ENCODE peak calls at places on chromosome 2, in five cellular contexts. U is MM.1S, Q is SK-N-SH, E is GM23248, O is OCI-LY7. A is an unnamed sample.

GRCh38 chr2:54015809-54016703 is 45.3 kb upstream of the PSME4 start:
- DNase-seq in U (no peak), E (peak), O (no peak), Q (no peak), A (peak)

GRCh38 chr2:32835148-32835547 is 111.6 kb upstream of the LTBP1 start:
- DNase-seq in E (no peak), Q (no peak), O (no peak), U (peak), A (no peak)

GRCh38 chr2:201680743-201681142 is 17.7 kb downstream of the MPP4 start:
- DNase-seq in Q (peak), E (peak), O (peak), U (no peak), A (peak)

GRCh38 chr2:195356026-195356425 is 301.0 kb upstream of the SLC39A10 start:
- DNase-seq in U (no peak), Q (no peak), E (no peak), O (no peak), A (no peak)

GRCh38 chr2:135422898-135423297 is 108.1 kb downstream of the ZRANB3 start:
- DNase-seq in O (no peak), E (no peak), Q (no peak), U (no peak), A (no peak)

GRCh38 chr2:241009601-241010530 is 11.4 kb downstream of the SNED1 start:
- DNase-seq in U (no peak), E (peak), O (no peak), Q (peak), A (peak)

GRCh38 chr2:231359484-231359883 is 36.0 kb upstream of the B3GNT7 start:
- DNase-seq in O (no peak), E (no peak), Q (no peak), U (no peak), A (no peak)

GRCh38 chr2:61626827-61627226 is 88.7 kb upstream of the XPO1 start:
- DNase-seq in Q (no peak), O (no peak), U (no peak), E (no peak), A (no peak)

GRCh38 chr2:16632615-16633014 is 33.0 kb downstream of the CYRIA start:
- DNase-seq in Q (no peak), O (no peak), E (no peak), U (no peak), A (no peak)

GRCh38 chr2:9255416-9255815 is 48.8 kb downstream of the ASAP2 start:
- DNase-seq in Q (no peak), U (no peak), O (no peak), E (no peak), A (no peak)

GRCh38 chr2:9258953-9259399 is 52.4 kb downstream of the ASAP2 start:
- DNase-seq in O (no peak), U (no peak), Q (no peak), E (peak), A (no peak)

GRCh38 chr2:9256147-9256546 is 49.5 kb downstream of the ASAP2 start:
- DNase-seq in U (no peak), E (no peak), Q (peak), O (no peak), A (no peak)

GRCh38 chr2:9258501-9258900 is 51.9 kb downstream of the ASAP2 start:
- DNase-seq in E (no peak), O (no peak), Q (no peak), U (no peak), A (no peak)

DNA sequence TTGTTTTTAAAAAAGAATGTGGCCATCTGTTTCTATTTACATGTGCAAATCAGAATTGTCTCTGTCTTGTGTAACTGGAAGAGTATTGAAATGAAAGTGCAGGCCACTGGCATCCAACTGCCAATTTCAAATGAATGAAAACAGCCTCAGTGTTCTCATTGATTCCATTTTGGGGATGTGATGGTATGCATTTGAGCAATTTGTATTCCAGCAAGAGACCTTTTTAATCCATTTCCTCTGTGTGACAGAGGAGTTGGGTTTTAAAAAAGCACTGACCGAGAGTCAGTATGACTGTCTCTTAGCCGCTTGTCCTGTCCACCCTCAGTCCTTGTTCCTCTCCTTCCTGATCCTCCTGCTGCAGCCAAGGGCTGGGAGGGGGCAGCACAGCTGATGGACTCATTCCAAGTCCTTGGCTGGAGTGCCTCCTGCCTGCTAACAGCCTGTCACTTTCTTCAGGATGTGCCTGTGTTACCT is 50.0 kb downstream of the ASAP2 start:
- DNase-seq in U (no peak), O (no peak), E (peak), Q (peak), A (no peak)
- TF ChIP-seq EZH2phosphoT487 in U (no peak), O (no peak), E (no peak), Q (no peak), A (no peak)

DNA sequence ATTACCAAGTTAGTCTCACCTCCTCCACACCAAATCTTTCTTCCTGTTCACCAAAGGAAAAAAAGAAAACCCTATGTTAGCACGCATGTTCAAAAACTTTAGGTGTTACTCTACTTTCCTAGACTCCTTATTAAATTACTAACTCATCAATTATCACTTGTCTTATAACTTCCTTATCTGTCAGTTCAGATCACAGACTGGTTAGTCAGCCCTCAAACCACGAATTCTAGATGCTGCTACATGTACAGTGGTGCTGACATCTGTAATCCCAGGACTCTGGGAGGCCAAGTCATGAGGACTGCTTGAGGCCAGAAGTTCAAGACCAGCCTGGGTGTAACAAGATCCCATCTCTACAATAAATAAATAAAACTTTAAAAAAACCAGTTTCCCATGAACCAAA is 3.5 kb downstream of the YWHAQ start:
- DNase-seq in U (no peak), E (peak), Q (no peak), O (no peak), A (peak)
- H3K4me2 ChIP-seq in U (no peak), E (peak), Q (peak), O (peak), A (peak)

GRCh38 chr2:120587997-120588336 is 147.7 kb upstream of the GLI2 start:
- DNase-seq in O (no peak), U (no peak), E (no peak), Q (no peak), A (no peak)
- H3K4me3 ChIP-seq in O (no peak), U (no peak), E (no peak), Q (no peak), A (no peak)

GRCh38 chr2:217329023-217329431 is 469.2 kb upstream of the TNP1 start:
- DNase-seq in U (no peak), E (no peak), O (no peak), Q (no peak), A (no peak)

GRCh38 chr2:217325810-217326209 is 465.9 kb upstream of the TNP1 start:
- DNase-seq in U (no peak), O (no peak), E (no peak), Q (no peak), A (no peak)

GRCh38 chr2:217330647-217331046 is 470.8 kb upstream of the TNP1 start:
- DNase-seq in O (no peak), U (no peak), E (no peak), Q (no peak), A (no peak)

GRCh38 chr2:217326238-217327022 is 466.6 kb upstream of the TNP1 start:
- DNase-seq in U (no peak), Q (peak), E (peak), O (no peak), A (peak)

DNA sequence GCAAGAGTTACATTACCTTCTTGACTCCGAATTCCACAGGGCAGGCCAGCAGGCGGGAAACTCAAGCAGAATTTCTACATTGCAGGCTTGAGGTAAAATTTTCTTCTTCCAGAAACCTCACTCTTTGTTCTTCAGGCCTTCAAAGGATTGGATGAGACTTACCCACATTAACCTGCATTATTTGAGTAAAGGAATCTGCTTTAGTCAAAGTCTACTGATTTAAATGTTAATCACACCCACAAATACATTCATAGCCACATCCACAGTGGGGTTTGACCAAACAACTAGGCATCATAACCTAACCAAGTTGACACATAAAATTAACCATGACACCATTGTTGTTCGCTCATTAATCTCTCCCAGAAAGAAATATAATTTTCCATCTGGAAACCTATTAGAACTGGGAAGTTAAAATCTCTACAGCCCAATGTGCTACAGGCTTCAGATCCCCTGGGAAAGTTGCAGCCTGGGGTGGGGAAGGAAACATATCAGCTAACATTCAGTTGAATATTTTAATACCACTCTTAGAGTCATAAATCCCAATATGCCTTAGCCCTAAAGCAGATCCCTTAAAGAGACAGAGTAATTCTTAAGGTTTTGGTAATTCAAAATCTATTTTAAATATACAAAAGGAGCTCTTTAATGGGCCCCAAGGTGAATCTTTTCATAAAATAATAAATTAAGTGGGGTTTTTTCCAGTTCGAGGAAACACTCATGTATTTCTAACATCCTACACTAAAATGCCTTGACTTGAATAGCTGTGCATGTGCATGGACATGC is 468.3 kb upstream of the TNP1 start:
- DNase-seq in Q (no peak), U (no peak), O (no peak), E (no peak), A (no peak)
- TF ChIP-seq EZH2phosphoT487 in Q (no peak), U (no peak), O (no peak), E (no peak), A (no peak)

GRCh38 chr2:1673160-1673944 is 71.0 kb downstream of the PXDN start:
- DNase-seq in U (no peak), O (no peak), E (no peak), Q (no peak), A (no peak)
- H3K4me2 ChIP-seq in U (no peak), O (no peak), E (no peak), Q (no peak), A (no peak)

GRCh38 chr2:204315236-204315662 is 230.0 kb upstream of the PARD3B start:
- DNase-seq in U (no peak), E (peak), Q (no peak), O (no peak), A (no peak)
- H3K4me3 ChIP-seq in U (no peak), E (no peak), Q (no peak), O (no peak), A (no peak)

GRCh38 chr2:23550553-23550952 is 165.6 kb downstream of the KLHL29 start:
- DNase-seq in U (no peak), Q (no peak), O (no peak), E (peak), A (no peak)

GRCh38 chr2:23551875-23552274 is 166.9 kb downstream of the KLHL29 start:
- DNase-seq in O (no peak), E (no peak), Q (no peak), U (no peak), A (no peak)

GRCh38 chr2:23548143-23548769 is 163.3 kb downstream of the KLHL29 start:
- DNase-seq in Q (no peak), O (no peak), E (no peak), U (no peak), A (no peak)

GRCh38 chr2:23549051-23549450 is 164.1 kb downstream of the KLHL29 start:
- DNase-seq in E (peak), Q (no peak), O (no peak), U (no peak), A (no peak)

DNA sequence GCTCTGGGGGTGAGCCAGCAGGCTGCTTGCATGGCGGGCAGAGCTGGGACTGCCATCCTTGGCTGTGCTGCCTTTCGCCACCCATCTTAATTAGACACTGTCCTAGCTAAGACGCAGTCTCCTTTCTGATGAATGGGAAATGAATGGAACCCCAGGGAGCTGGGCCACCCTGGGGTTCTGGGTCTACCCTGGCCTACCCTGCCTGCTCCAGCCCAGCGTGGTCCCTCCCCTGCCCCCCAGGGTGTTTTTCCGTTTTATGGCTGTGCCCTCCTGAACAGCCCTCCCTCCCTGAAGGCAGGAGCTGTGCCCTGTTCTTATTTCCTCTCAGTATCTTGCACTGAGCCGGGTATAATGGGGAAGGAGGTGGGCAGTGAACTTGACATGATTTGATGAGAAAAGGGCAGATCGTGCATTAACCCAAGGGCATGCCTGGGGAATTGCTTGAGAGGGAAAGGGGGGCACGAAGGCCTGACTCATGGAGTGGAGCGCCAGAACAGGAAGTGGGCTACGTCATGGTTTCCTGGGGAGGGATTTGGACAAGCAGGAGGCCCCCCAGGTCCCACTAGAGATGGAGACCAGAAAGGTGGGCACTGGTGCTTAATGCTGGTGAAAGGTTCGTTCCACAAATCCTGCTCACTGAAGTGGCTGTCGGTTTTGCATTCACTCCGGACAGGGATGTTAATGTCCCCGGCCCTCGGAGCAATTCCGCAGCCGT is 165.0 kb downstream of the KLHL29 start:
- DNase-seq in Q (no peak), U (no peak), E (peak), O (no peak), A (no peak)
- TF ChIP-seq EZH2phosphoT487 in Q (no peak), U (no peak), E (no peak), O (no peak), A (no peak)

GRCh38 chr2:1162768-1163584 is 212.3 kb downstream of the SNTG2 start:
- DNase-seq in O (peak), U (no peak), E (no peak), Q (no peak), A (peak)
- H3K4me2 ChIP-seq in O (peak), U (no peak), E (no peak), Q (no peak), A (no peak)